ENCODE peak calls at places on chromosomes 5 and 9, in five cellular contexts. J, K, D, V and F are unnamed samples.

GRCh38 chr9:91082709-91083108 is 279.0 kb downstream of the AUH start:
- DNase-seq in J (no peak), K (no peak), D (no peak), V (no peak), F (no peak)

GRCh38 chr5:61805101-61805500 is 473.0 kb downstream of the ZSWIM6 start:
- DNase-seq in J (no peak), K (no peak), D (no peak), V (no peak), F (no peak)

GRCh38 chr5:56026863-56027300 is 32.1 kb upstream of the IL6ST start:
- DNase-seq in J (no peak), K (no peak), D (peak), V (no peak), F (no peak)

GRCh38 chr9:128056887-128057723 is 10.0 kb downstream of the NAIF1 start:
- DNase-seq in J (no peak), K (peak), D (no peak), V (peak), F (no peak)

GRCh38 chr5:96342581-96342980 is 90.5 kb downstream of the PCSK1 start:
- DNase-seq in J (no peak), K (no peak), D (no peak), V (no peak), F (no peak)

GRCh38 chr5:72151169-72151568 is 43.9 kb downstream of the MAP1B start:
- DNase-seq in J (no peak), K (peak), D (no peak), V (no peak), F (no peak)

GRCh38 chr9:75591972-75592371 is 298.5 kb upstream of the PCSK5 start:
- DNase-seq in J (no peak), K (no peak), D (no peak), V (no peak), F (no peak)

GRCh38 chr5:96699186-96699820 is 37.1 kb downstream of the CAST start:
- DNase-seq in J (no peak), K (no peak), D (no peak), V (peak), F (no peak)

GRCh38 chr9:93613791-93614190 is 37.4 kb downstream of the PHF2 start:
- DNase-seq in J (peak), K (no peak), D (no peak), V (no peak), F (no peak)

GRCh38 chr5:83321656-83322055 is 149.9 kb upstream of the VCAN start:
- DNase-seq in J (no peak), K (no peak), D (no peak), V (no peak), F (no peak)

GRCh38 chr5:53027913-53028312 is 38.8 kb downstream of the ITGA2 start:
- DNase-seq in J (no peak), K (no peak), D (no peak), V (no peak), F (no peak)

GRCh38 chr9:73137914-73138313 is 13.8 kb upstream of the ANXA1 start:
- DNase-seq in J (no peak), K (no peak), D (no peak), V (no peak), F (no peak)

GRCh38 chr5:149005077-149005892 is 57.6 kb downstream of the SH3TC2 start:
- DNase-seq in J (no peak), K (no peak), D (no peak), V (no peak), F (no peak)

GRCh38 chr5:13143630-13144029 is 800.9 kb downstream of the DNAH5 start:
- DNase-seq in J (no peak), K (no peak), D (no peak), V (no peak), F (no peak)

GRCh38 chr5:85397451-85397850 is 1012.8 kb upstream of the EDIL3 start:
- DNase-seq in J (no peak), K (no peak), D (no peak), V (no peak), F (no peak)
- TF ChIP-seq ATF2 in J (no peak), K (no peak), D (no peak), V (no peak), F (no peak)

GRCh38 chr5:142894315-142894714 is 124.1 kb downstream of the ARHGAP26 start:
- DNase-seq in J (no peak), K (no peak), D (no peak), V (no peak), F (no peak)
- TF ChIP-seq ATF2 in J (no peak), K (no peak), D (no peak), V (no peak), F (no peak)

DNA sequence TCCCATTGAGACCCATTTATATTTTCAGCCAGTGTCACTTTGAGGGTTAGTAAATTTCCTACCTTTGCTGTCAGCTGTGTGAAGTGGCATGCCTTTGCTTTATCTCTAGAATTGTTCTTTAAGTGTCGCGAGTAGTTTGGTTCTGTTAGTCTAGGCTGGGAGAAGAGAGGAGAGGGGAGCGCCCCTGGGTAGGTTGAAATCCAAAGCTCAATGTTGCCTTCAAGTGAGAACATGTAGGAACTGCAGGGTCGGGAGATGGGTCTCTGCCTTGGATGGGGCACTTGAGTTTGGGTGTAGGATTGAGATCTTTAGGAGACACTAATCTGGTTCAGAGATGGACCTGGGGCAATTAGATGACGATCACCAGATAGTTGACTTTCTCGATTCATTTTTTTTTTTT is 46.3 kb downstream of the STC2 start:
- DNase-seq in J (no peak), K (no peak), D (no peak), V (no peak), F (peak)
- TF ChIP-seq ATF2 in J (no peak), K (no peak), D (no peak), V (no peak), F (no peak)

DNA sequence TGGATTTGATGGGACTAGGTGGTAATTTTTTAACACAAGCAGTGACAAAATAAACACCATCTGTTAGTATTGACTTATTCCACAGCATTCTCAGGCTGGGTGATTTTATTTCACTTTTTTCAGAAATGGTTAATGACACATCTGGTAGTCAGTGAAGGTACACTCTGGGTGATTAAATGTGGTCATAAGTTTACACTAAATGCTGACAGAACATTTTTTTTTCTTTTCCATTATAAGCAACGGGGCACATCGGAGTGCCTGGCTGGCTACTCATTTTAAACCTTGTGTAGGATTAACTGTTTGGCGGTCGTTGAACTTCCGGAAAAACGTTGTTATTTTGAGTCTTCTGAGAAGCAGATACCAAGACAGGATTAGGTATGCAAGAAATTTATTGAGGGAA is 602.7 kb upstream of the WWC1 start:
- DNase-seq in J (no peak), K (no peak), D (no peak), V (no peak), F (no peak)
- TF ChIP-seq ATF2 in J (no peak), K (no peak), D (no peak), V (no peak), F (no peak)

DNA sequence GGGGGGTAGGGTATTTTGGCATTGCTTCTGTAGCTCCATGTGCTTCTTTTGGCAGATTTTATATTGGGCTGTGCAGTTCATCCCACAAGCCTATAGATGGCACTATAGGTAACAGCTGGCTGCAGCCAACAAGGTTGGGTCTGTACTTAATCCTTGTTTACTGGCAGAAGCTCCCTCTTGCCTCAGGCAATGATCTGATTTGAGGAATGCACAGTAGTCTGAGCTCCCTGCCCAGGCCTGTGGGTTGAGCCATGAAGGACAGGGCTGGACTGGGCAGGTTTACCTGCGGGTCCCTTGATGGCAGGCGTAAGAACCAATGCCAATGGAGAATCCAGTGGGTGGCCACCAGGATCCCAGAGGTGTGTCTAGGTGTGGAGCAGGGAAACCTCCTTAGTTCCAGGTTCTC is 11.7 kb upstream of the OR1J2 start:
- DNase-seq in J (peak), K (peak), D (no peak), V (peak), F (peak)
- TF ChIP-seq ATF2 in J (no peak), K (no peak), D (no peak), V (no peak), F (no peak)

DNA sequence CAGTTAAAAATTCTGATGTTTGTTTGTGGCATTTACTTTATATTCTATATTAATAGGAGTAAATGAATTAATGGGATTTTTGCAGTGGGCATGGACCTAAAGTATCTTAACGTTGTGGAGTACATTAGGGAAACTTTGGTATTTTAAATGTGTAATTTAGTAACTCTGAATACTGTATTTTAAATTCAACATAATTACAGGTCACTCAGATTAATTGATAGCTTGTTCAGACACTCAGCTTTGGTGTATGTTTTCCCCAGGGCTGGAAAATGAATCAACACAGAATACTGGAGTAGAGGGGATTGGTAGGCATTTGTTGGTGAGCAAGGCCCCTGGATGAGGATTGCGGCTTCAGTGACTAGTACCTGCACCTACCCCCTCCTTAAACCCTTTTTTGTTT is 117.5 kb downstream of the TRIO start:
- DNase-seq in J (no peak), K (no peak), D (no peak), V (no peak), F (no peak)
- TF ChIP-seq ATF2 in J (no peak), K (no peak), D (no peak), V (no peak), F (no peak)

DNA sequence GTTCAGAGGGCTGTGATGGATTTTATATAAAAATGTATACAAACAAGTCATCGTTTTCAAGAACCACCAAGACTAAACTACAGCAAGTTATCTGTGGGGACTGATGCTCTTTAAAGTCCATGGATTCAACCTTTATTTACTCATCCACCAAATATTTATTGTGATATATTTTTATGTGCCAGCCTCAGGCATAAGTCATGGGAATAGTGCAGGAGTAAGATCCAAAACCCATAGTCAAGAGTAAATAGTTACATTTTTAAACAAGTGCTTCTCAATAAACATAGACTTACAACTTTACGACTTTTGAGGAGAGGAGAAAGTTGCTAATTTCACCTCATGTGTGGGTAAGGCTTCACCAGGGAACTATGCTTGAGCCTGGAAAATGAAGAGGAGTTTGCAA is 24.6 kb downstream of the MACIR start:
- DNase-seq in J (no peak), K (no peak), D (no peak), V (no peak), F (no peak)
- TF ChIP-seq ATF2 in J (no peak), K (no peak), D (no peak), V (no peak), F (no peak)

GRCh38 chr5:1480806-1481205 is 35.6 kb upstream of the SLC6A3 start:
- DNase-seq in J (no peak), K (no peak), D (no peak), V (no peak), F (no peak)

GRCh38 chr5:1483064-1483463 is 37.8 kb upstream of the SLC6A3 start:
- DNase-seq in J (no peak), K (no peak), D (no peak), V (no peak), F (no peak)

GRCh38 chr5:1481999-1482381 is 36.8 kb upstream of the SLC6A3 start:
- DNase-seq in J (no peak), K (no peak), D (no peak), V (no peak), F (no peak)

GRCh38 chr5:1480217-1480616 is 35.0 kb upstream of the SLC6A3 start:
- DNase-seq in J (no peak), K (no peak), D (no peak), V (no peak), F (no peak)

GRCh38 chr5:1481266-1481998 is 36.2 kb upstream of the SLC6A3 start:
- DNase-seq in J (no peak), K (no peak), D (no peak), V (no peak), F (no peak)
- TF ChIP-seq ATF2 in J (no peak), K (no peak), D (no peak), V (no peak), F (no peak)

GRCh38 chr5:179553006-179553405 is 2.7 kb downstream of the RUFY1 start:
- DNase-seq in J (no peak), K (no peak), D (no peak), V (no peak), F (no peak)

GRCh38 chr5:179554981-179555380 is 4.6 kb downstream of the RUFY1 start:
- DNase-seq in J (no peak), K (no peak), D (no peak), V (no peak), F (no peak)

GRCh38 chr5:179553875-179554274 is 3.5 kb downstream of the RUFY1 start:
- DNase-seq in J (no peak), K (peak), D (no peak), V (no peak), F (no peak)

GRCh38 chr5:179549973-179550510 is 312 bp upstream of the RUFY1 start:
- DNase-seq in J (peak), K (peak), D (peak), V (no peak), F (no peak)

DNA sequence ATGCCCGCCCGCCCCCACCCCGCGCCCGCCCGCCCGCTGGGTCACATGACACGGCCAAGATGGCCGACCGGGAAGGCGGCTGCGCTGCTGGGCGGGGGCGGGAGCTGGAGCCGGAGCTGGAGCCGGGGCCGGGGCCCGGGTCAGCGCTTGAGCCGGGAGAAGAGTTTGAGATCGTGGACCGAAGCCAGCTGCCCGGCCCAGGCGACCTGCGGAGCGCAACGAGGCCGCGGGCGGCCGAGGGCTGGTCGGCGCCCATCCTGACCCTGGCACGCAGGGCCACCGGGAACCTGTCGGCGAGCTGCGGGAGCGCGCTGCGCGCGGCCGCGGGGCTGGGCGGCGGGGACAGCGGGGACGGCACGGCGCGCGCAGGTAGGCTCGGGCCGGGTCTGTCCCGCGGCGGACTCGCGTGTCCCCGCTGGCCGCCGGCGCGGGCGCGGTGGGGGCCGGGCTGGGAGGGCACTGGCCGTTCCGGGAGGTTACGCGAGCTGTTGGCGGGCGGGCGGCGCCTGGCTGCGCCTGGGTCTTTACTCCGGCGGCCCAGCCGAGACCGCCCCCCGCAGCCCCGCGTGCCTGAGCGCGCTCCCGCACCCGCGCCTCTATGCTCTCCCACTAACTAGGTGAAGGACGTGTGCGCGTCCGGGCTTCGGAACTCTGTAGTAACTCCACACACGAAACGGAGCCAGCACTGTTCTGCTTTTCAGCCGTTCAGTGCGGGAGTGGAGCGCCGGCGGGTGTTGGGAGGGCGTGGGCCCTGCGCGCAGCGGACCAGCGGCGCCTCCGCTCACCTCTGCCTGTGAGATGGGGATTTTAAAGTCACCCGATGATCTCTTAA is at the start of gene RUFY1:
- DNase-seq in J (peak), K (peak), D (peak), V (peak), F (peak)
- TF ChIP-seq ATF2 in J (no peak), K (no peak), D (no peak), V (no peak), F (no peak)

GRCh38 chr5:123701511-123702200 is 189.7 kb downstream of the CSNK1G3 start:
- DNase-seq in J (no peak), K (no peak), D (no peak), V (no peak), F (no peak)

GRCh38 chr5:123699571-123699970 is 187.6 kb downstream of the CSNK1G3 start:
- DNase-seq in J (no peak), K (no peak), D (no peak), V (no peak), F (no peak)

GRCh38 chr5:123700624-123701023 is 188.6 kb downstream of the CSNK1G3 start:
- DNase-seq in J (no peak), K (no peak), D (no peak), V (no peak), F (no peak)

GRCh38 chr5:123696948-123697347 is 185.0 kb downstream of the CSNK1G3 start:
- DNase-seq in J (no peak), K (no peak), D (no peak), V (no peak), F (no peak)
- TF ChIP-seq ATF2 in J (no peak), K (no peak), D (no peak), V (no peak), F (no peak)